ENCODE peak calls at places on chromosomes 3 and 15, in nine cellular contexts. One of them, this sample, is unnamed.

GRCh38 chr15:92011611-92012367 is 158.3 kb downstream of the SLCO3A1 start:
- DNase-seq in stimulated activated CD8-positive, alpha-beta memory T cell treated with anti-CD3 and anti-CD28 coated beads, Interleukin-12 subunit alpha, Interleukin-12 subunit beta, amount 100 ng/mL, for 1 hour: no peak
- DNase-seq in midbrain: no peak
- DNase-seq in head of caudate nucleus: no peak
- DNase-seq in cardiac muscle cell: no peak
- DNase-seq in A172: peak; percentile 53
- DNase-seq in omental fat pad: no peak
- DNase-seq in activated CD8-positive, alpha-beta T cell treated with anti-CD3 and anti-CD28 coated beads for 36 hours: peak; percentile 46
- DNase-seq in CD8-positive, alpha-beta memory T cell: no peak
- DNase-seq in this sample: no peak

GRCh38 chr3:183506674-183507290 is 48.7 kb downstream of the KLHL6 start:
- DNase-seq in stimulated activated CD8-positive, alpha-beta memory T cell treated with anti-CD3 and anti-CD28 coated beads, Interleukin-12 subunit alpha, Interleukin-12 subunit beta, amount 100 ng/mL, for 1 hour: no peak
- DNase-seq in midbrain: no peak
- DNase-seq in head of caudate nucleus: no peak
- DNase-seq in cardiac muscle cell: no peak
- DNase-seq in A172: no peak
- DNase-seq in omental fat pad: no peak
- DNase-seq in activated CD8-positive, alpha-beta T cell treated with anti-CD3 and anti-CD28 coated beads for 36 hours: no peak
- DNase-seq in CD8-positive, alpha-beta memory T cell: no peak
- DNase-seq in this sample: no peak

GRCh38 chr3:193850084-193850619 is 257.1 kb downstream of the OPA1 start:
- DNase-seq in stimulated activated CD8-positive, alpha-beta memory T cell treated with anti-CD3 and anti-CD28 coated beads, Interleukin-12 subunit alpha, Interleukin-12 subunit beta, amount 100 ng/mL, for 1 hour: no peak
- DNase-seq in midbrain: no peak
- DNase-seq in head of caudate nucleus: no peak
- DNase-seq in cardiac muscle cell: no peak
- DNase-seq in A172: no peak
- DNase-seq in omental fat pad: no peak
- DNase-seq in activated CD8-positive, alpha-beta T cell treated with anti-CD3 and anti-CD28 coated beads for 36 hours: no peak
- DNase-seq in CD8-positive, alpha-beta memory T cell: no peak
- DNase-seq in this sample: no peak

GRCh38 chr15:36313881-36314280 is 265.5 kb upstream of the CDIN1 start:
- DNase-seq in stimulated activated CD8-positive, alpha-beta memory T cell treated with anti-CD3 and anti-CD28 coated beads, Interleukin-12 subunit alpha, Interleukin-12 subunit beta, amount 100 ng/mL, for 1 hour: no peak
- DNase-seq in midbrain: no peak
- DNase-seq in head of caudate nucleus: no peak
- DNase-seq in cardiac muscle cell: no peak
- DNase-seq in A172: no peak
- DNase-seq in omental fat pad: no peak
- DNase-seq in activated CD8-positive, alpha-beta T cell treated with anti-CD3 and anti-CD28 coated beads for 36 hours: no peak
- DNase-seq in CD8-positive, alpha-beta memory T cell: no peak
- DNase-seq in this sample: no peak

GRCh38 chr15:93312891-93313486 is 224.0 kb upstream of the RGMA start:
- DNase-seq in stimulated activated CD8-positive, alpha-beta memory T cell treated with anti-CD3 and anti-CD28 coated beads, Interleukin-12 subunit alpha, Interleukin-12 subunit beta, amount 100 ng/mL, for 1 hour: no peak
- DNase-seq in midbrain: peak; percentile 78
- DNase-seq in head of caudate nucleus: peak; percentile 28
- DNase-seq in cardiac muscle cell: no peak
- DNase-seq in A172: no peak
- DNase-seq in omental fat pad: no peak
- DNase-seq in activated CD8-positive, alpha-beta T cell treated with anti-CD3 and anti-CD28 coated beads for 36 hours: no peak
- DNase-seq in CD8-positive, alpha-beta memory T cell: no peak
- DNase-seq in this sample: no peak

GRCh38 chr15:63982381-63982854 is 63.9 kb downstream of the DAPK2 start:
- DNase-seq in stimulated activated CD8-positive, alpha-beta memory T cell treated with anti-CD3 and anti-CD28 coated beads, Interleukin-12 subunit alpha, Interleukin-12 subunit beta, amount 100 ng/mL, for 1 hour: no peak
- DNase-seq in midbrain: no peak
- DNase-seq in head of caudate nucleus: no peak
- DNase-seq in cardiac muscle cell: no peak
- DNase-seq in A172: no peak
- DNase-seq in omental fat pad: no peak
- DNase-seq in activated CD8-positive, alpha-beta T cell treated with anti-CD3 and anti-CD28 coated beads for 36 hours: no peak
- DNase-seq in CD8-positive, alpha-beta memory T cell: no peak
- DNase-seq in this sample: no peak

GRCh38 chr3:169545606-169546005 is 117.9 kb downstream of the MECOM start:
- DNase-seq in stimulated activated CD8-positive, alpha-beta memory T cell treated with anti-CD3 and anti-CD28 coated beads, Interleukin-12 subunit alpha, Interleukin-12 subunit beta, amount 100 ng/mL, for 1 hour: no peak
- DNase-seq in midbrain: no peak
- DNase-seq in head of caudate nucleus: no peak
- DNase-seq in cardiac muscle cell: no peak
- DNase-seq in A172: no peak
- DNase-seq in omental fat pad: no peak
- DNase-seq in activated CD8-positive, alpha-beta T cell treated with anti-CD3 and anti-CD28 coated beads for 36 hours: no peak
- DNase-seq in CD8-positive, alpha-beta memory T cell: no peak
- DNase-seq in this sample: no peak

GRCh38 chr3:35639251-35640185 is at the start of gene ARPP21:
- DNase-seq in stimulated activated CD8-positive, alpha-beta memory T cell treated with anti-CD3 and anti-CD28 coated beads, Interleukin-12 subunit alpha, Interleukin-12 subunit beta, amount 100 ng/mL, for 1 hour: no peak
- DNase-seq in midbrain: peak; percentile 39
- DNase-seq in head of caudate nucleus: peak; percentile 80
- DNase-seq in cardiac muscle cell: peak; percentile 61
- DNase-seq in A172: no peak
- DNase-seq in omental fat pad: no peak
- DNase-seq in activated CD8-positive, alpha-beta T cell treated with anti-CD3 and anti-CD28 coated beads for 36 hours: peak; percentile 21
- DNase-seq in CD8-positive, alpha-beta memory T cell: no peak
- DNase-seq in this sample: no peak

GRCh38 chr3:165805834-165806561 is 31.2 kb downstream of the BCHE start:
- DNase-seq in stimulated activated CD8-positive, alpha-beta memory T cell treated with anti-CD3 and anti-CD28 coated beads, Interleukin-12 subunit alpha, Interleukin-12 subunit beta, amount 100 ng/mL, for 1 hour: no peak
- DNase-seq in midbrain: no peak
- DNase-seq in head of caudate nucleus: no peak
- DNase-seq in cardiac muscle cell: no peak
- DNase-seq in A172: peak; percentile 57
- DNase-seq in omental fat pad: no peak
- DNase-seq in activated CD8-positive, alpha-beta T cell treated with anti-CD3 and anti-CD28 coated beads for 36 hours: no peak
- DNase-seq in CD8-positive, alpha-beta memory T cell: no peak
- DNase-seq in this sample: no peak

GRCh38 chr3:39910828-39911464 is 101.5 kb downstream of the MYRIP start:
- DNase-seq in stimulated activated CD8-positive, alpha-beta memory T cell treated with anti-CD3 and anti-CD28 coated beads, Interleukin-12 subunit alpha, Interleukin-12 subunit beta, amount 100 ng/mL, for 1 hour: no peak
- DNase-seq in midbrain: no peak
- DNase-seq in head of caudate nucleus: no peak
- DNase-seq in cardiac muscle cell: no peak
- DNase-seq in A172: peak; percentile 2
- DNase-seq in omental fat pad: no peak
- DNase-seq in activated CD8-positive, alpha-beta T cell treated with anti-CD3 and anti-CD28 coated beads for 36 hours: no peak
- DNase-seq in CD8-positive, alpha-beta memory T cell: no peak
- DNase-seq in this sample: no peak

GRCh38 chr15:40323953-40324937 is 753 bp downstream of the INAFM2 start:
- DNase-seq in stimulated activated CD8-positive, alpha-beta memory T cell treated with anti-CD3 and anti-CD28 coated beads, Interleukin-12 subunit alpha, Interleukin-12 subunit beta, amount 100 ng/mL, for 1 hour: no peak
- DNase-seq in midbrain: no peak
- DNase-seq in head of caudate nucleus: no peak
- DNase-seq in cardiac muscle cell: no peak
- DNase-seq in A172: no peak
- DNase-seq in omental fat pad: no peak
- DNase-seq in activated CD8-positive, alpha-beta T cell treated with anti-CD3 and anti-CD28 coated beads for 36 hours: peak; percentile 64
- DNase-seq in CD8-positive, alpha-beta memory T cell: peak; percentile 32
- DNase-seq in this sample: peak; percentile 35

GRCh38 chr3:48084170-48084569 is 68.0 kb upstream of the MAP4 start:
- DNase-seq in stimulated activated CD8-positive, alpha-beta memory T cell treated with anti-CD3 and anti-CD28 coated beads, Interleukin-12 subunit alpha, Interleukin-12 subunit beta, amount 100 ng/mL, for 1 hour: no peak
- DNase-seq in midbrain: no peak
- DNase-seq in head of caudate nucleus: no peak
- DNase-seq in cardiac muscle cell: no peak
- DNase-seq in A172: no peak
- DNase-seq in omental fat pad: no peak
- DNase-seq in activated CD8-positive, alpha-beta T cell treated with anti-CD3 and anti-CD28 coated beads for 36 hours: no peak
- DNase-seq in CD8-positive, alpha-beta memory T cell: no peak
- DNase-seq in this sample: no peak

GRCh38 chr15:51191072-51191665 is 96.5 kb upstream of the TNFAIP8L3 start:
- DNase-seq in stimulated activated CD8-positive, alpha-beta memory T cell treated with anti-CD3 and anti-CD28 coated beads, Interleukin-12 subunit alpha, Interleukin-12 subunit beta, amount 100 ng/mL, for 1 hour: no peak
- DNase-seq in midbrain: no peak
- DNase-seq in head of caudate nucleus: no peak
- DNase-seq in cardiac muscle cell: peak; percentile 30
- DNase-seq in A172: no peak
- DNase-seq in omental fat pad: no peak
- DNase-seq in activated CD8-positive, alpha-beta T cell treated with anti-CD3 and anti-CD28 coated beads for 36 hours: no peak
- DNase-seq in CD8-positive, alpha-beta memory T cell: no peak
- DNase-seq in this sample: no peak

GRCh38 chr3:49358884-49359225 is 702 bp upstream of the GPX1 start:
- DNase-seq in stimulated activated CD8-positive, alpha-beta memory T cell treated with anti-CD3 and anti-CD28 coated beads, Interleukin-12 subunit alpha, Interleukin-12 subunit beta, amount 100 ng/mL, for 1 hour: no peak
- DNase-seq in midbrain: no peak
- DNase-seq in head of caudate nucleus: no peak
- DNase-seq in cardiac muscle cell: no peak
- DNase-seq in A172: no peak
- DNase-seq in omental fat pad: no peak
- DNase-seq in activated CD8-positive, alpha-beta T cell treated with anti-CD3 and anti-CD28 coated beads for 36 hours: peak; percentile 61
- DNase-seq in CD8-positive, alpha-beta memory T cell: no peak
- DNase-seq in this sample: no peak

GRCh38 chr15:93126496-93127083 is 37.6 kb upstream of the RGMA start:
- DNase-seq in stimulated activated CD8-positive, alpha-beta memory T cell treated with anti-CD3 and anti-CD28 coated beads, Interleukin-12 subunit alpha, Interleukin-12 subunit beta, amount 100 ng/mL, for 1 hour: no peak
- DNase-seq in midbrain: no peak
- DNase-seq in head of caudate nucleus: no peak
- DNase-seq in cardiac muscle cell: no peak
- DNase-seq in A172: no peak
- DNase-seq in omental fat pad: no peak
- DNase-seq in activated CD8-positive, alpha-beta T cell treated with anti-CD3 and anti-CD28 coated beads for 36 hours: no peak
- DNase-seq in CD8-positive, alpha-beta memory T cell: no peak
- DNase-seq in this sample: no peak

GRCh38 chr3:66763294-66763693 is 234.8 kb upstream of the KBTBD8 start:
- DNase-seq in stimulated activated CD8-positive, alpha-beta memory T cell treated with anti-CD3 and anti-CD28 coated beads, Interleukin-12 subunit alpha, Interleukin-12 subunit beta, amount 100 ng/mL, for 1 hour: no peak
- DNase-seq in midbrain: peak; percentile 29
- DNase-seq in head of caudate nucleus: no peak
- DNase-seq in cardiac muscle cell: no peak
- DNase-seq in A172: no peak
- DNase-seq in omental fat pad: no peak
- DNase-seq in activated CD8-positive, alpha-beta T cell treated with anti-CD3 and anti-CD28 coated beads for 36 hours: no peak
- DNase-seq in CD8-positive, alpha-beta memory T cell: no peak
- DNase-seq in this sample: no peak

GRCh38 chr3:12288466-12289129 is at the start of gene PPARG:
- DNase-seq in stimulated activated CD8-positive, alpha-beta memory T cell treated with anti-CD3 and anti-CD28 coated beads, Interleukin-12 subunit alpha, Interleukin-12 subunit beta, amount 100 ng/mL, for 1 hour: no peak
- DNase-seq in midbrain: no peak
- DNase-seq in head of caudate nucleus: no peak
- DNase-seq in cardiac muscle cell: peak; percentile 39
- DNase-seq in A172: no peak
- DNase-seq in omental fat pad: no peak
- DNase-seq in activated CD8-positive, alpha-beta T cell treated with anti-CD3 and anti-CD28 coated beads for 36 hours: peak; percentile 41
- DNase-seq in CD8-positive, alpha-beta memory T cell: no peak
- DNase-seq in this sample: peak; percentile 8

GRCh38 chr3:146581080-146581601 is 24.0 kb downstream of the PLSCR5 start:
- DNase-seq in stimulated activated CD8-positive, alpha-beta memory T cell treated with anti-CD3 and anti-CD28 coated beads, Interleukin-12 subunit alpha, Interleukin-12 subunit beta, amount 100 ng/mL, for 1 hour: no peak
- DNase-seq in midbrain: no peak
- DNase-seq in head of caudate nucleus: no peak
- DNase-seq in cardiac muscle cell: no peak
- DNase-seq in A172: no peak
- DNase-seq in omental fat pad: no peak
- DNase-seq in activated CD8-positive, alpha-beta T cell treated with anti-CD3 and anti-CD28 coated beads for 36 hours: no peak
- DNase-seq in CD8-positive, alpha-beta memory T cell: no peak
- DNase-seq in this sample: no peak

GRCh38 chr15:52161406-52161966 is 29.7 kb downstream of the GNB5 start:
- DNase-seq in stimulated activated CD8-positive, alpha-beta memory T cell treated with anti-CD3 and anti-CD28 coated beads, Interleukin-12 subunit alpha, Interleukin-12 subunit beta, amount 100 ng/mL, for 1 hour: no peak
- DNase-seq in midbrain: no peak
- DNase-seq in head of caudate nucleus: no peak
- DNase-seq in cardiac muscle cell: no peak
- DNase-seq in A172: no peak
- DNase-seq in omental fat pad: no peak
- DNase-seq in activated CD8-positive, alpha-beta T cell treated with anti-CD3 and anti-CD28 coated beads for 36 hours: no peak
- DNase-seq in CD8-positive, alpha-beta memory T cell: no peak
- DNase-seq in this sample: no peak

GRCh38 chr3:79167651-79168416 is 600.0 kb downstream of the ROBO1 start:
- DNase-seq in stimulated activated CD8-positive, alpha-beta memory T cell treated with anti-CD3 and anti-CD28 coated beads, Interleukin-12 subunit alpha, Interleukin-12 subunit beta, amount 100 ng/mL, for 1 hour: no peak
- DNase-seq in midbrain: no peak
- DNase-seq in head of caudate nucleus: no peak
- DNase-seq in cardiac muscle cell: no peak
- DNase-seq in A172: peak; percentile 91
- DNase-seq in omental fat pad: no peak
- DNase-seq in activated CD8-positive, alpha-beta T cell treated with anti-CD3 and anti-CD28 coated beads for 36 hours: no peak
- DNase-seq in CD8-positive, alpha-beta memory T cell: no peak
- DNase-seq in this sample: no peak

GRCh38 chr3:37945407-37945802 is 45.2 kb upstream of the VILL start:
- DNase-seq in stimulated activated CD8-positive, alpha-beta memory T cell treated with anti-CD3 and anti-CD28 coated beads, Interleukin-12 subunit alpha, Interleukin-12 subunit beta, amount 100 ng/mL, for 1 hour: no peak
- DNase-seq in midbrain: no peak
- DNase-seq in head of caudate nucleus: no peak
- DNase-seq in cardiac muscle cell: no peak
- DNase-seq in A172: no peak
- DNase-seq in omental fat pad: no peak
- DNase-seq in activated CD8-positive, alpha-beta T cell treated with anti-CD3 and anti-CD28 coated beads for 36 hours: no peak
- DNase-seq in CD8-positive, alpha-beta memory T cell: no peak
- DNase-seq in this sample: no peak

GRCh38 chr3:69439683-69440270 is 53.9 kb upstream of the FRMD4B start:
- DNase-seq in stimulated activated CD8-positive, alpha-beta memory T cell treated with anti-CD3 and anti-CD28 coated beads, Interleukin-12 subunit alpha, Interleukin-12 subunit beta, amount 100 ng/mL, for 1 hour: no peak
- DNase-seq in midbrain: peak; percentile 44
- DNase-seq in head of caudate nucleus: no peak
- DNase-seq in cardiac muscle cell: no peak
- DNase-seq in A172: peak; percentile 22
- DNase-seq in omental fat pad: no peak
- DNase-seq in activated CD8-positive, alpha-beta T cell treated with anti-CD3 and anti-CD28 coated beads for 36 hours: no peak
- DNase-seq in CD8-positive, alpha-beta memory T cell: no peak
- DNase-seq in this sample: no peak

GRCh38 chr3:56725175-56725574 is 42.1 kb upstream of the TASOR start:
- DNase-seq in stimulated activated CD8-positive, alpha-beta memory T cell treated with anti-CD3 and anti-CD28 coated beads, Interleukin-12 subunit alpha, Interleukin-12 subunit beta, amount 100 ng/mL, for 1 hour: peak; percentile 39
- DNase-seq in midbrain: no peak
- DNase-seq in head of caudate nucleus: no peak
- DNase-seq in cardiac muscle cell: no peak
- DNase-seq in A172: no peak
- DNase-seq in omental fat pad: no peak
- DNase-seq in activated CD8-positive, alpha-beta T cell treated with anti-CD3 and anti-CD28 coated beads for 36 hours: peak; percentile 89
- DNase-seq in CD8-positive, alpha-beta memory T cell: peak; percentile 64
- DNase-seq in this sample: no peak

GRCh38 chr3:110811050-110811449 is 260.6 kb upstream of the NECTIN3 start:
- DNase-seq in stimulated activated CD8-positive, alpha-beta memory T cell treated with anti-CD3 and anti-CD28 coated beads, Interleukin-12 subunit alpha, Interleukin-12 subunit beta, amount 100 ng/mL, for 1 hour: no peak
- DNase-seq in midbrain: no peak
- DNase-seq in head of caudate nucleus: no peak
- DNase-seq in cardiac muscle cell: no peak
- DNase-seq in A172: no peak
- DNase-seq in omental fat pad: no peak
- DNase-seq in activated CD8-positive, alpha-beta T cell treated with anti-CD3 and anti-CD28 coated beads for 36 hours: no peak
- DNase-seq in CD8-positive, alpha-beta memory T cell: no peak
- DNase-seq in this sample: no peak

GRCh38 chr3:73530030-73530411 is 94.7 kb downstream of the PDZRN3 start:
- DNase-seq in stimulated activated CD8-positive, alpha-beta memory T cell treated with anti-CD3 and anti-CD28 coated beads, Interleukin-12 subunit alpha, Interleukin-12 subunit beta, amount 100 ng/mL, for 1 hour: no peak
- DNase-seq in midbrain: no peak
- DNase-seq in head of caudate nucleus: no peak
- DNase-seq in cardiac muscle cell: no peak
- DNase-seq in A172: no peak
- DNase-seq in omental fat pad: no peak
- DNase-seq in activated CD8-positive, alpha-beta T cell treated with anti-CD3 and anti-CD28 coated beads for 36 hours: no peak
- DNase-seq in CD8-positive, alpha-beta memory T cell: no peak
- DNase-seq in this sample: no peak

GRCh38 chr3:171615742-171616141 is 155.5 kb upstream of the TNIK start:
- DNase-seq in stimulated activated CD8-positive, alpha-beta memory T cell treated with anti-CD3 and anti-CD28 coated beads, Interleukin-12 subunit alpha, Interleukin-12 subunit beta, amount 100 ng/mL, for 1 hour: no peak
- DNase-seq in midbrain: no peak
- DNase-seq in head of caudate nucleus: no peak
- DNase-seq in cardiac muscle cell: no peak
- DNase-seq in A172: no peak
- DNase-seq in omental fat pad: no peak
- DNase-seq in activated CD8-positive, alpha-beta T cell treated with anti-CD3 and anti-CD28 coated beads for 36 hours: no peak
- DNase-seq in CD8-positive, alpha-beta memory T cell: no peak
- DNase-seq in this sample: no peak

GRCh38 chr3:101725192-101725889 is 927 bp downstream of the CEP97 start:
- DNase-seq in stimulated activated CD8-positive, alpha-beta memory T cell treated with anti-CD3 and anti-CD28 coated beads, Interleukin-12 subunit alpha, Interleukin-12 subunit beta, amount 100 ng/mL, for 1 hour: no peak
- DNase-seq in midbrain: peak; percentile 76
- DNase-seq in head of caudate nucleus: peak; percentile 30
- DNase-seq in cardiac muscle cell: peak; percentile 50
- DNase-seq in A172: peak; percentile 35
- DNase-seq in omental fat pad: no peak
- DNase-seq in activated CD8-positive, alpha-beta T cell treated with anti-CD3 and anti-CD28 coated beads for 36 hours: peak; percentile 59
- DNase-seq in CD8-positive, alpha-beta memory T cell: no peak
- DNase-seq in this sample: no peak

GRCh38 chr15:34644061-34644460 is 60.6 kb upstream of the GOLGA8B start:
- DNase-seq in stimulated activated CD8-positive, alpha-beta memory T cell treated with anti-CD3 and anti-CD28 coated beads, Interleukin-12 subunit alpha, Interleukin-12 subunit beta, amount 100 ng/mL, for 1 hour: no peak
- DNase-seq in midbrain: no peak
- DNase-seq in head of caudate nucleus: no peak
- DNase-seq in cardiac muscle cell: no peak
- DNase-seq in A172: peak; percentile 71
- DNase-seq in omental fat pad: no peak
- DNase-seq in activated CD8-positive, alpha-beta T cell treated with anti-CD3 and anti-CD28 coated beads for 36 hours: no peak
- DNase-seq in CD8-positive, alpha-beta memory T cell: no peak
- DNase-seq in this sample: no peak

GRCh38 chr15:65056868-65057548 is 10.8 kb downstream of the RASL12 start:
- DNase-seq in stimulated activated CD8-positive, alpha-beta memory T cell treated with anti-CD3 and anti-CD28 coated beads, Interleukin-12 subunit alpha, Interleukin-12 subunit beta, amount 100 ng/mL, for 1 hour: no peak
- DNase-seq in midbrain: no peak
- DNase-seq in head of caudate nucleus: no peak
- DNase-seq in cardiac muscle cell: no peak
- DNase-seq in A172: peak; percentile 82
- DNase-seq in omental fat pad: no peak
- DNase-seq in activated CD8-positive, alpha-beta T cell treated with anti-CD3 and anti-CD28 coated beads for 36 hours: no peak
- DNase-seq in CD8-positive, alpha-beta memory T cell: no peak
- DNase-seq in this sample: no peak

GRCh38 chr15:62647195-62647865 is 395.2 kb upstream of the TPM1 start:
- DNase-seq in stimulated activated CD8-positive, alpha-beta memory T cell treated with anti-CD3 and anti-CD28 coated beads, Interleukin-12 subunit alpha, Interleukin-12 subunit beta, amount 100 ng/mL, for 1 hour: no peak
- DNase-seq in midbrain: no peak
- DNase-seq in head of caudate nucleus: no peak
- DNase-seq in cardiac muscle cell: no peak
- DNase-seq in A172: peak; percentile 96
- DNase-seq in omental fat pad: no peak
- DNase-seq in activated CD8-positive, alpha-beta T cell treated with anti-CD3 and anti-CD28 coated beads for 36 hours: no peak
- DNase-seq in CD8-positive, alpha-beta memory T cell: no peak
- DNase-seq in this sample: no peak

GRCh38 chr3:143142354-143142753 is 22.8 kb downstream of the CHST2 start:
- DNase-seq in stimulated activated CD8-positive, alpha-beta memory T cell treated with anti-CD3 and anti-CD28 coated beads, Interleukin-12 subunit alpha, Interleukin-12 subunit beta, amount 100 ng/mL, for 1 hour: no peak
- DNase-seq in midbrain: no peak
- DNase-seq in head of caudate nucleus: no peak
- DNase-seq in cardiac muscle cell: no peak
- DNase-seq in A172: no peak
- DNase-seq in omental fat pad: no peak
- DNase-seq in activated CD8-positive, alpha-beta T cell treated with anti-CD3 and anti-CD28 coated beads for 36 hours: no peak
- DNase-seq in CD8-positive, alpha-beta memory T cell: no peak
- DNase-seq in this sample: no peak

This sample was measured in activated gamma-delta T cell.